ENCODE peak calls at places on chromosomes 7 and 10, in seven cellular contexts. Z is stimulated activated CD8-positive, alpha-beta memory T cell treated with anti-CD3 and anti-CD28 coated beads, Interleukin-4, amount 100 ng/mL, for 48 hours; K is activated naive CD4-positive, alpha-beta T cell treated with anti-CD3 and anti-CD28 coated beads for 36 hours; X is germinal center; D is T-helper 2 cell; Q is RKO; S is fibroblast of the aortic adventitia. O is an unnamed sample.

GRCh38 chr7:112986256-112987031 is 100.2 kb downstream of the GPR85 start:
- DNase-seq in Z (no peak), K (no peak), X (no peak), D (no peak), Q (no peak), S (peak), O (peak)

GRCh38 chr7:128084896-128085608 is 53.8 kb upstream of the LRRC4 start:
- DNase-seq in Z (no peak), K (no peak), X (no peak), D (no peak), Q (no peak), S (no peak), O (peak)

GRCh38 chr10:97608991-97609561 is 19.6 kb downstream of the C10orf62 start:
- DNase-seq in Z (no peak), K (no peak), X (no peak), D (no peak), Q (no peak), S (no peak), O (no peak)

GRCh38 chr7:134327896-134328295 is 11.2 kb upstream of the SLC35B4 start:
- DNase-seq in Z (peak), K (peak), X (peak), D (peak), Q (peak), S (peak), O (peak)

GRCh38 chr10:122812751-122813150 is 32.9 kb downstream of the CUZD1 start:
- DNase-seq in Z (no peak), K (no peak), X (no peak), D (no peak), Q (no peak), S (no peak), O (no peak)

GRCh38 chr7:18450021-18450420 is 45.5 kb upstream of the HDAC9 start:
- DNase-seq in Z (no peak), K (no peak), X (no peak), D (no peak), Q (no peak), S (peak), O (no peak)

GRCh38 chr7:103343758-103344452 is 662 bp downstream of the DNAJC2 start:
- DNase-seq in Z (peak), K (peak), X (peak), D (no peak), Q (peak), S (peak), O (peak)

GRCh38 chr10:125120046-125120710 is 40.2 kb downstream of the CTBP2 start:
- DNase-seq in Z (no peak), K (no peak), X (no peak), D (no peak), Q (no peak), S (no peak), O (peak)

GRCh38 chr7:121755286-121755685 is 117.7 kb upstream of the PTPRZ1 start:
- DNase-seq in Z (no peak), K (no peak), X (no peak), D (no peak), Q (no peak), S (peak), O (peak)